ENCODE peak calls at places on chromosomes 7 and 10, in nine cellular contexts. V, J, O, I, C, P, B, E and M are unnamed samples.

GRCh38 chr10:86674912-86675311 is 6.6 kb downstream of the LDB3 start:
- DNase-seq in E (no peak), V (no peak), I (no peak), C (no peak), O (no peak), B (no peak), P (no peak), J (no peak), M (no peak)

GRCh38 chr10:29471483-29471859 is 163.3 kb downstream of the SVIL start:
- DNase-seq in C (no peak), B (no peak), I (no peak), J (no peak), E (no peak), O (no peak), V (no peak), P (no peak), M (no peak)

GRCh38 chr10:34143466-34143865 is 671.6 kb downstream of the PARD3 start:
- DNase-seq in J (no peak), O (no peak), B (no peak), V (no peak), I (no peak), P (no peak), C (no peak), E (no peak), M (no peak)

GRCh38 chr10:44680764-44681163 is 230.4 kb upstream of the TMEM72 start:
- DNase-seq in C (no peak), P (no peak), B (no peak), J (no peak), V (no peak), O (no peak), I (no peak), E (no peak), M (no peak)

GRCh38 chr7:28297821-28298439 is 114.4 kb upstream of the CREB5 start:
- DNase-seq in B (no peak), P (no peak), O (no peak), V (no peak), J (no peak), C (no peak), E (no peak), I (no peak), M (no peak)

GRCh38 chr7:143519411-143520131 is 41.9 kb downstream of the TAS2R41 start:
- DNase-seq in V (no peak), B (no peak), C (no peak), J (no peak), I (peak; percentile 79), O (no peak), E (no peak), P (no peak), M (no peak)

GRCh38 chr7:85516675-85517074 is 329.8 kb upstream of the SEMA3D start:
- DNase-seq in E (no peak), O (no peak), B (no peak), V (no peak), C (no peak), J (no peak), I (no peak), P (no peak), M (no peak)

GRCh38 chr7:156139112-156139511 is 326.8 kb upstream of the SHH start:
- DNase-seq in B (no peak), J (no peak), C (no peak), P (no peak), E (no peak), I (no peak), O (no peak), V (no peak), M (no peak)

GRCh38 chr7:120760851-120761250 is 97.1 kb downstream of the TSPAN12 start:
- DNase-seq in O (no peak), C (no peak), I (no peak), J (no peak), E (no peak), P (no peak), V (no peak), B (no peak), M (no peak)

GRCh38 chr10:26503911-26504310 is 65.8 kb downstream of the APBB1IP start:
- DNase-seq in O (no peak), B (no peak), E (no peak), V (no peak), I (no peak), C (no peak), J (no peak), P (no peak), M (no peak)

GRCh38 chr7:107180378-107180777 is 11.6 kb downstream of the HBP1 start:
- DNase-seq in E (no peak), B (peak; percentile 56), J (no peak), C (no peak), V (no peak), P (no peak), O (no peak), I (no peak), M (no peak)

GRCh38 chr10:17001297-17001744 is 128.3 kb downstream of the CUBN start:
- DNase-seq in I (no peak), O (no peak), E (no peak), C (no peak), V (no peak), P (no peak), B (no peak), J (no peak), M (no peak)